ENCODE peak calls at places on chromosomes 13 and 19, in seven cellular contexts. B is memory B cell; Z is CD4-positive, CD25-positive, alpha-beta regulatory T cell; U is GF-D8; O is iPS-NIHi11; Q is stimulated activated CD4-positive, alpha-beta T cell treated with anti-CD3 and anti-CD28 coated beads, TNF-alpha, amount 100 ng/mL, for 1 hour; N is neural crest cell. F is an unnamed sample.

GRCh38 chr19:35493971-35494370 is 3.7 kb upstream of the KRTDAP start:
- DNase-seq in B (no peak), Z (no peak), U (no peak), O (no peak), Q (no peak), N (no peak), F (no peak)

GRCh38 chr19:2523630-2524311 is 47.8 kb downstream of the GADD45B start:
- DNase-seq in B (no peak), Z (no peak), U (no peak), O (peak; percentile 37), Q (no peak), N (no peak), F (no peak)

GRCh38 chr19:17026041-17026658 is 460 bp downstream of the CPAMD8 start:
- DNase-seq in B (peak; percentile 36), Z (no peak), U (no peak), O (peak; percentile 61), Q (no peak), N (no peak), F (peak; percentile 64)

GRCh38 chr19:3822683-3823344 is 36.6 kb upstream of the MATK start:
- DNase-seq in B (no peak), Z (no peak), U (no peak), O (no peak), Q (no peak), N (no peak), F (no peak)

GRCh38 chr19:16875584-16876555 is 12.9 kb upstream of the F2RL3 start:
- DNase-seq in B (peak; percentile 38), Z (no peak), U (no peak), O (no peak), Q (no peak), N (no peak), F (no peak)

GRCh38 chr13:96851856-96852255 is 142.4 kb downstream of the OXGR1 start:
- DNase-seq in B (no peak), Z (no peak), U (no peak), O (no peak), Q (no peak), N (no peak), F (no peak)

GRCh38 chr19:45254044-45254531 is 3.0 kb downstream of the MARK4 start:
- DNase-seq in B (no peak), Z (no peak), U (no peak), O (peak; percentile 51), Q (no peak), N (no peak), F (no peak)

GRCh38 chr13:22505489-22505888 is 675.3 kb upstream of the SGCG start:
- DNase-seq in B (no peak), Z (no peak), U (no peak), O (no peak), Q (no peak), N (no peak), F (no peak)

GRCh38 chr19:13748169-13748884 is 16.0 kb upstream of the MRI1 start:
- DNase-seq in B (no peak), Z (no peak), U (no peak), O (no peak), Q (no peak), N (no peak), F (no peak)

GRCh38 chr19:42325896-42326771 is 699 bp downstream of the MEGF8 start:
- DNase-seq in B (peak; percentile 31), Z (no peak), U (no peak), O (peak; percentile 54), Q (no peak), N (peak; percentile 12), F (peak; percentile 44)

GRCh38 chr13:74134777-74135305 is 637 bp upstream of the KLF12 start:
- DNase-seq in B (peak; percentile 46), Z (peak; percentile 55), U (no peak), O (peak; percentile 57), Q (no peak), N (peak; percentile 54), F (peak; percentile 35)

GRCh38 chr19:29685326-29685725 is 20.1 kb downstream of the PLEKHF1 start:
- DNase-seq in B (no peak), Z (no peak), U (no peak), O (no peak), Q (no peak), N (no peak), F (no peak)

GRCh38 chr19:10690351-10690781 is 10.9 kb upstream of the QTRT1 start:
- DNase-seq in B (no peak), Z (no peak), U (no peak), O (peak; percentile 25), Q (no peak), N (no peak), F (no peak)

GRCh38 chr19:3335431-3336350 is 30.7 kb upstream of the NFIC start:
- DNase-seq in B (no peak), Z (no peak), U (no peak), O (no peak), Q (no peak), N (no peak), F (no peak)

GRCh38 chr19:28694812-28695211 is 518.1 kb downstream of the UQCRFS1 start:
- DNase-seq in B (no peak), Z (no peak), U (no peak), O (no peak), Q (no peak), N (peak; percentile 5), F (no peak)

GRCh38 chr13:46530084-46530935 is 22.7 kb upstream of the LRCH1 start:
- DNase-seq in B (no peak), Z (no peak), U (no peak), O (no peak), Q (no peak), N (no peak), F (no peak)

GRCh38 chr13:111480503-111480902 is 160.1 kb downstream of the TEX29 start:
- DNase-seq in B (no peak), Z (no peak), U (no peak), O (no peak), Q (no peak), N (no peak), F (no peak)

GRCh38 chr19:14073232-14073924 is 792 bp downstream of the MISP3 start:
- DNase-seq in B (peak; percentile 84), Z (peak; percentile 64), U (peak; percentile 27), O (peak; percentile 84), Q (peak; percentile 38), N (peak; percentile 73), F (peak; percentile 72)

GRCh38 chr13:58960909-58961308 is 1202.8 kb downstream of the DIAPH3 start:
- DNase-seq in B (no peak), Z (no peak), U (no peak), O (no peak), Q (no peak), N (no peak), F (peak; percentile 12)

GRCh38 chr13:96994030-96994848 is at the start of gene OXGR1:
- DNase-seq in B (no peak), Z (no peak), U (no peak), O (peak; percentile 50), Q (no peak), N (peak; percentile 12), F (no peak)

GRCh38 chr19:29596080-29596479 is 10.0 kb upstream of the POP4 start:
- DNase-seq in B (no peak), Z (no peak), U (no peak), O (no peak), Q (no peak), N (no peak), F (no peak)

GRCh38 chr13:36059366-36059765 is 71.8 kb downstream of the DCLK1 start:
- DNase-seq in B (no peak), Z (no peak), U (no peak), O (no peak), Q (no peak), N (no peak), F (no peak)

GRCh38 chr13:75612354-75612753 is 23.8 kb upstream of the LMO7 start:
- DNase-seq in B (no peak), Z (no peak), U (no peak), O (no peak), Q (no peak), N (no peak), F (no peak)

GRCh38 chr13:53242015-53242414 is 213.4 kb downstream of the OLFM4 start:
- DNase-seq in B (no peak), Z (no peak), U (no peak), O (no peak), Q (no peak), N (no peak), F (peak; percentile 3)

GRCh38 chr13:32178763-32179162 is 136.4 kb downstream of the ZAR1L start:
- DNase-seq in B (no peak), Z (no peak), U (no peak), O (no peak), Q (no peak), N (no peak), F (no peak)

GRCh38 chr19:39104104-39104708 is 20.0 kb downstream of the ACP7 start:
- DNase-seq in B (no peak), Z (no peak), U (no peak), O (no peak), Q (no peak), N (no peak), F (no peak)

GRCh38 chr13:39777527-39778061 is 122.1 kb downstream of the COG6 start:
- DNase-seq in B (no peak), Z (no peak), U (no peak), O (peak; percentile 16), Q (no peak), N (no peak), F (peak; percentile 48)

GRCh38 chr13:31236211-31236786 is 36.5 kb downstream of the B3GLCT start:
- DNase-seq in B (peak; percentile 22), Z (no peak), U (no peak), O (peak; percentile 46), Q (no peak), N (no peak), F (peak; percentile 34)

GRCh38 chr19:8445488-8446001 is 770 bp downstream of the HNRNPM start:
- DNase-seq in B (peak; percentile 31), Z (peak; percentile 47), U (no peak), O (peak; percentile 56), Q (no peak), N (peak; percentile 25), F (peak; percentile 38)

GRCh38 chr19:31312004-31312403 is 37.2 kb downstream of the TSHZ3 start:
- DNase-seq in B (no peak), Z (no peak), U (no peak), O (no peak), Q (no peak), N (no peak), F (no peak)

GRCh38 chr13:34611678-34612077 is 330.4 kb upstream of the NBEA start:
- DNase-seq in B (no peak), Z (no peak), U (no peak), O (no peak), Q (no peak), N (no peak), F (no peak)

GRCh38 chr19:52492201-52492960 is 35.1 kb upstream of the ZNF808 start:
- DNase-seq in B (no peak), Z (no peak), U (no peak), O (peak; percentile 89), Q (no peak), N (peak; percentile 47), F (no peak)

F was measured in KBM-7.